ENCODE peak calls at places on chromosomes 7 and 10, in four cellular contexts. X is HepG2, J is mucosa of descending colon, N is A549. O is an unnamed sample.

GRCh38 chr10:114384181-114384580 is 20.1 kb downstream of the AFAP1L2 start:
- DNase-seq in X (no peak), J (no peak), N (no peak), O (no peak)

GRCh38 chr10:24437302-24437701 is 228.4 kb downstream of the KIAA1217 start:
- DNase-seq in X (no peak), J (no peak), N (no peak), O (no peak)

GRCh38 chr7:35817181-35817580 is 16.3 kb downstream of the SEPTIN7 start:
- DNase-seq in X (no peak), J (no peak), N (no peak), O (no peak)

GRCh38 chr7:141663081-141663510 is 38.9 kb downstream of the DENND11 start:
- DNase-seq in X (peak; percentile 79), J (peak; percentile 77), N (peak; percentile 84), O (no peak)

GRCh38 chr7:157541796-157542668 is 205.2 kb downstream of the DNAJB6 start:
- DNase-seq in X (no peak), J (peak; percentile 11), N (no peak), O (no peak)

GRCh38 chr10:20892796-20893195 is 4.3 kb downstream of the NEBL start:
- DNase-seq in X (no peak), J (no peak), N (no peak), O (no peak)

GRCh38 chr7:90424720-90425119 is 21.5 kb downstream of the CLDN12 start:
- DNase-seq in X (no peak), J (no peak), N (no peak), O (no peak)

GRCh38 chr10:124504711-124505110 is 43.1 kb downstream of the LHPP start:
- DNase-seq in X (no peak), J (no peak), N (no peak), O (no peak)

GRCh38 chr7:22758576-22758975 is 31.6 kb downstream of the IL6 start:
- DNase-seq in X (no peak), J (no peak), N (no peak), O (no peak)

GRCh38 chr7:44460325-44460724 is 30.1 kb downstream of the NUDCD3 start:
- DNase-seq in X (no peak), J (no peak), N (no peak), O (no peak)

GRCh38 chr7:44183386-44183785 is 5.9 kb downstream of the GCK start:
- DNase-seq in X (no peak), J (no peak), N (no peak), O (no peak)

GRCh38 chr7:30143748-30144251 is 9.0 kb downstream of the MTURN start:
- DNase-seq in X (no peak), J (no peak), N (no peak), O (no peak)

DNA sequence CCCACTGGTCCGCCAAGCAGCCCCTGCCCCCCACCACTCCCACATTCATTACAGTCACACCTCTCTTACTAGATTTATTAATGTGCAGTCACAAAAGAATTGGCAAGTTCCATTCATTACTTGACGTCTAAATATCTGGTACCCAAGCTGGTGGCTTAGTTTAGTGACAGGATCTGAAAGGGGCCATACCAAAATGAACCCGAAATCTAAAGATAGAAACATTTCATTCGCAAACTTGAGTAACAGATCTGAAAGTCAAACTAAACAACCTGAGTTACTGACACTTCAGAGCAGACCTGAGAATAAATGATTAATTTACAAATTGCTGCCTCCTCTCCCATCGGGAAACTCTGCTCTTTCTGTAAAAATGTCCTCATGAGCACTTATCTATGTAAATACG is 53.4 kb downstream of the TNS3 start:
- DNase-seq in X (no peak), J (no peak), N (no peak), O (no peak)
- H3K4me1 ChIP-seq in X (peaks cover 45% of the 10 kb centered on the region), J (no peaks in the 10 kb centered on the region), N (peaks cover 58% of the 10 kb centered on the region), O (no peaks in the 10 kb centered on the region)

GRCh38 chr7:4745265-4745919 is 30.0 kb upstream of the AP5Z1 start:
- DNase-seq in X (no peak), J (no peak), N (peak; percentile 31), O (no peak)

GRCh38 chr7:4740796-4741195 is 34.6 kb upstream of the AP5Z1 start:
- DNase-seq in X (no peak), J (no peak), N (no peak), O (no peak)

GRCh38 chr7:4744391-4745264 is 30.8 kb upstream of the AP5Z1 start:
- DNase-seq in X (peak; percentile 93), J (peak; percentile 100), N (peak; percentile 99), O (peak; percentile 99)

GRCh38 chr7:4742051-4742573 is 33.3 kb upstream of the AP5Z1 start:
- DNase-seq in X (peak; percentile 91), J (peak; percentile 68), N (peak; percentile 68), O (no peak)

DNA sequence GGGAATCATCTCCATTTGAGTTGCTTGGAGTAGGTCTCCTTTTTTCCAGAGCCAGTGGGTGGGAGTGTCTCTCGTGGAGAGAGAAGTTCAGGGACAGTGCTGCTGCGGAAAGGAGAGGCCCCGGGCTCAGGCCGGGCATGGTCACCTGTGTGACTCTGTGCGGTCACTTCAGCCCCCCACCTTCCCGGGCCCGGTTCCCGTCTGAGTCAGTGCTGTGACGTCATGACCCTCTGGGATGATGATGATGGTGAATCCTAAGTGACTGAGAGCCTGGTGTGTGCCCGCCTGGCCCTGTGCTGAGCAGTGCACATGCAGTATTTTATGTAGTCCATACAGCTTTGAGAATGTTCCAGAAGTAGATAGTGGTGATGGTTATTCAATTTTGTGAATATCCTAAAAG is 32.6 kb upstream of the AP5Z1 start:
- DNase-seq in X (no peak), J (no peak), N (peak; percentile 43), O (no peak)
- H3K4me1 ChIP-seq in X (peaks cover 83% of the 10 kb centered on the region), J (peaks cover 45% of the 10 kb centered on the region), N (peaks cover 91% of the 10 kb centered on the region), O (peaks cover 60% of the 10 kb centered on the region)

DNA sequence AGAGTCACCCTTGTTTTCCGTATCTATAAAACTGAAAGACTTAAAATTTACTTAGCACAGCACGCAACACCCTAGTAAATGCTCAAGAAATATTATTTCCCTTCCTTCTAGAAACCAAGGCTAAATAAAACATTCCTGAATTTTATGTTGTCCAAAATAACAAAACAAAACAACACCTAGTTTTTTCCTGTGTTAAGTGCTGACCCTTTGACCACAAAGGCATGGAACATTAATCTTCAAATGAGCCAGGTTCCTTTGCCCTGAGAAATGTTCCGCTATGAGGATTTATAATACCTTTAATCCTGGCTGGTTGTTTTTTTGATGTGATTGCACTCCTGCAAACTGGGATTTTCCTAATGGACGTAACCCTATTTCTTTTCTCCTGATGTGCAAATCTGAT is 29.0 kb upstream of the DGKI start:
- DNase-seq in X (no peak), J (no peak), N (no peak), O (no peak)
- H3K4me1 ChIP-seq in X (no peaks in the 10 kb centered on the region), J (no peaks in the 10 kb centered on the region), N (peaks cover 5% of the 10 kb centered on the region), O (peaks cover 54% of the 10 kb centered on the region)

GRCh38 chr10:116985611-116986010 is 19.4 kb downstream of the SHTN1 start:
- DNase-seq in X (no peak), J (no peak), N (no peak), O (no peak)
- H3K4me1 ChIP-seq in X (peaks cover 47% of the 10 kb centered on the region), J (no peaks in the 10 kb centered on the region), N (no peaks in the 10 kb centered on the region), O (no peaks in the 10 kb centered on the region)

GRCh38 chr10:66627156-66627555 is 298.7 kb upstream of the LRRTM3 start:
- DNase-seq in X (peak; percentile 34), J (no peak), N (peak; percentile 50), O (no peak)
- H3K4me1 ChIP-seq in X (no peaks in the 10 kb centered on the region), J (no peaks in the 10 kb centered on the region), N (no peaks in the 10 kb centered on the region), O (peaks cover 4% of the 10 kb centered on the region)

GRCh38 chr10:625751-626711 is 63.4 kb downstream of the DIP2C start:
- DNase-seq in X (no peak), J (peak; percentile 12), N (no peak), O (no peak)
- H3K4me1 ChIP-seq in X (peaks cover 24% of the 10 kb centered on the region), J (peaks cover 3% of the 10 kb centered on the region), N (peaks cover 12% of the 10 kb centered on the region), O (peaks cover 48% of the 10 kb centered on the region)

DNA sequence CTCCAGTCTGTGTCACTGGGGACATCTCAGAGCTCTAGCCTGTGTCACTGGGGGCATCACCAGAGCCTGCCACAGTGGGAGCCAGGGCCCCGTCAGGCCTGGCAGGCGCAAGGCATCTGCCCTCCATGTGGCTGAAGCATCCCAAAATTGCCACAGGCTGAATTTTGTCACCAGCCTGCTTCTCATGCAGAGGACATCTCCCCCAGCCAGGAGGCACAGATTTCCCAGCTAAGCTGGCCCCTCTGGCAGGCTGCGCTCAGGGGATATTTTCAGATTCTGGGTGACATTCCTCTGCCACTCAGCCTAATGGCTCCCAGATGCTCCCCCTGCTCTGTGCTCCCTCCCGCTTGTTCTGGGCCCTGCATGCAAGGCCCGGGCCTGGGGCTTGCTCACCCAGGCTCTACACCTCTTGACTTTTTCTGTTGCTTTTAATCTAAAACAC is 64.6 kb downstream of the COL13A1 start:
- DNase-seq in X (no peak), J (no peak), N (no peak), O (no peak)
- H3K4me1 ChIP-seq in X (no peaks in the 10 kb centered on the region), J (peaks cover 27% of the 10 kb centered on the region), N (peaks cover 44% of the 10 kb centered on the region), O (peaks cover 24% of the 10 kb centered on the region)